ENCODE peak calls at places on chromosome 19, in six cellular contexts. M is MV-4-11; Q is skeletal muscle cell; S is stimulated activated CD4-positive, alpha-beta T cell treated with anti-CD3 and anti-CD28 coated beads, Interleukin-12 subunit alpha, Interleukin-12 subunit beta, amount 100 ng/mL, for 48 hours; T is iPS-NIHi11; W is GDM1. D is an unnamed sample.

GRCh38 chr19:54336893-54337857 is 1.8 kb downstream of the LILRA4 start:
- DNase-seq in M (no peak), Q (no peak), S (no peak), T (no peak), W (no peak), D (no peak)

GRCh38 chr19:5001547-5002131 is 32.7 kb downstream of the KDM4B start:
- DNase-seq in M (peak; percentile 58), Q (no peak), S (peak; percentile 11), T (peak; percentile 78), W (peak; percentile 47), D (no peak)

GRCh38 chr19:3586124-3586626 is 897 bp downstream of the GIPC3 start:
- DNase-seq in M (no peak), Q (no peak), S (no peak), T (peak; percentile 87), W (peak; percentile 30), D (no peak)

GRCh38 chr19:38619361-38620174 is 580 bp downstream of the EIF3K start:
- DNase-seq in M (no peak), Q (no peak), S (no peak), T (no peak), W (no peak), D (no peak)

GRCh38 chr19:19110410-19111137 is 27.7 kb downstream of the TMEM161A start:
- DNase-seq in M (no peak), Q (no peak), S (no peak), T (peak; percentile 76), W (no peak), D (no peak)

GRCh38 chr19:17780781-17781180 is 14.2 kb upstream of the B3GNT3 start:
- DNase-seq in M (no peak), Q (no peak), S (no peak), T (no peak), W (no peak), D (no peak)

GRCh38 chr19:8484331-8484894 is 18.0 kb downstream of the PRAM1 start:
- DNase-seq in M (peak; percentile 92), Q (no peak), S (no peak), T (no peak), W (no peak), D (no peak)

GRCh38 chr19:5877427-5877826 is 7.1 kb upstream of the FUT5 start:
- DNase-seq in M (no peak), Q (no peak), S (no peak), T (no peak), W (no peak), D (no peak)

GRCh38 chr19:14395710-14396338 is 14.6 kb downstream of the ADGRE5 start:
- DNase-seq in M (no peak), Q (no peak), S (no peak), T (no peak), W (no peak), D (no peak)

GRCh38 chr19:18995804-18996241 is 37.5 kb downstream of the SUGP2 start:
- DNase-seq in M (peak; percentile 84), Q (peak; percentile 42), S (no peak), T (peak; percentile 93), W (no peak), D (no peak)

GRCh38 chr19:53467138-53467502 is 413 bp upstream of the ZNF813 start:
- DNase-seq in M (no peak), Q (no peak), S (no peak), T (peak; percentile 26), W (no peak), D (no peak)

GRCh38 chr19:4444765-4445741 is 12.5 kb downstream of the UBXN6 start:
- DNase-seq in M (no peak), Q (no peak), S (no peak), T (peak; percentile 22), W (no peak), D (no peak)

GRCh38 chr19:39919976-39920375 is 14.5 kb downstream of the FCGBP start:
- DNase-seq in M (no peak), Q (no peak), S (no peak), T (no peak), W (no peak), D (no peak)

GRCh38 chr19:3338541-3339181 is 27.7 kb upstream of the NFIC start:
- DNase-seq in M (no peak), Q (no peak), S (no peak), T (no peak), W (no peak), D (no peak)

GRCh38 chr19:43576479-43576878 is 878 bp downstream of the PINLYP start:
- DNase-seq in M (no peak), Q (no peak), S (no peak), T (no peak), W (no peak), D (no peak)

GRCh38 chr19:41616785-41617621 is 9.9 kb downstream of the CEACAM4 start:
- DNase-seq in M (peak; percentile 97), Q (no peak), S (no peak), T (peak; percentile 59), W (no peak), D (no peak)

GRCh38 chr19:27752530-27753184 is 1460.3 kb downstream of the UQCRFS1 start:
- DNase-seq in M (no peak), Q (no peak), S (no peak), T (no peak), W (no peak), D (no peak)

GRCh38 chr19:38638461-38638860 is 9.0 kb upstream of the ACTN4 start:
- DNase-seq in M (no peak), Q (no peak), S (no peak), T (no peak), W (no peak), D (no peak)

GRCh38 chr19:53102701-53103140 is 501 bp downstream of the ZNF160 start:
- DNase-seq in M (no peak), Q (peak; percentile 0), S (peak; percentile 23), T (peak; percentile 54), W (peak; percentile 5), D (no peak)

GRCh38 chr19:39097299-39097698 is 13.1 kb downstream of the ACP7 start:
- DNase-seq in M (no peak), Q (no peak), S (no peak), T (no peak), W (no peak), D (no peak)

GRCh38 chr19:3511506-3512251 is 5.6 kb downstream of the FZR1 start:
- DNase-seq in M (no peak), Q (no peak), S (no peak), T (no peak), W (no peak), D (no peak)

GRCh38 chr19:54307389-54307788 is 5.6 kb downstream of the LILRA5 start:
- DNase-seq in M (no peak), Q (no peak), S (no peak), T (no peak), W (no peak), D (no peak)

GRCh38 chr19:17618281-17618903 is 62.9 kb downstream of the COLGALT1 start:
- DNase-seq in M (no peak), Q (no peak), S (no peak), T (no peak), W (no peak), D (no peak)

GRCh38 chr19:18849838-18850400 is 18.2 kb downstream of the UPF1 start:
- DNase-seq in M (no peak), Q (no peak), S (no peak), T (no peak), W (no peak), D (no peak)

GRCh38 chr19:18321729-18322091 is 1.2 kb downstream of the LSM4 start:
- DNase-seq in M (peak; percentile 81), Q (no peak), S (no peak), T (no peak), W (peak; percentile 43), D (no peak)

GRCh38 chr19:2217591-2217990 is 18.5 kb downstream of the PLEKHJ1 start:
- DNase-seq in M (no peak), Q (no peak), S (no peak), T (no peak), W (no peak), D (no peak)

GRCh38 chr19:56866563-56866962 is 26.0 kb upstream of the PEG3 start:
- DNase-seq in M (no peak), Q (no peak), S (no peak), T (no peak), W (no peak), D (no peak)

GRCh38 chr19:4911314-4911713 is 2.0 kb downstream of the UHRF1 start:
- DNase-seq in M (no peak), Q (no peak), S (no peak), T (no peak), W (no peak), D (no peak)

GRCh38 chr19:6041071-6041470 is 63.1 kb upstream of the RANBP3 start:
- DNase-seq in M (no peak), Q (no peak), S (no peak), T (no peak), W (no peak), D (no peak)

GRCh38 chr19:19817357-19817756 is 4.2 kb downstream of the ZNF506 start:
- DNase-seq in M (no peak), Q (no peak), S (peak; percentile 57), T (no peak), W (no peak), D (peak; percentile 27)

GRCh38 chr19:1027020-1027952 is 878 bp downstream of the CNN2 start:
- DNase-seq in M (peak; percentile 57), Q (no peak), S (no peak), T (no peak), W (peak; percentile 23), D (no peak)

GRCh38 chr19:49515767-49516166 is 3.3 kb downstream of the FCGRT start:
- DNase-seq in M (peak; percentile 100), Q (no peak), S (no peak), T (no peak), W (peak; percentile 67), D (no peak)

GRCh38 chr19:46303702-46304397 is 7.0 kb downstream of the HIF3A start:
- DNase-seq in M (no peak), Q (no peak), S (no peak), T (peak; percentile 97), W (no peak), D (no peak)

GRCh38 chr19:13015361-13016231 is 20.3 kb downstream of the NFIX start:
- DNase-seq in M (no peak), Q (no peak), S (no peak), T (no peak), W (no peak), D (no peak)

GRCh38 chr19:12364391-12365093 is 941 bp downstream of the ZNF442 start:
- DNase-seq in M (no peak), Q (no peak), S (no peak), T (peak; percentile 24), W (no peak), D (no peak)